ENCODE peak calls at places on chromosome 18, in four cellular contexts. G is AML-193, W is hypothalamus, J is NCI-H748 treated with DMSO at 0.1 percent for 48 hours. Y is an unnamed sample.

GRCh38 chr18:24461996-24462395 is 1.6 kb downstream of the HRH4 start:
- DNase-seq in J (no peak), W (no peak), G (no peak), Y (no peak)

GRCh38 chr18:51614033-51614432 is 416.6 kb upstream of the MEX3C start:
- DNase-seq in W (no peak), J (no peak), G (no peak), Y (no peak)

GRCh38 chr18:29078272-29078671 is 901.3 kb upstream of the CDH2 start:
- DNase-seq in G (no peak), W (no peak), J (no peak), Y (no peak)

GRCh38 chr18:29418136-29418535 is 1241.2 kb upstream of the CDH2 start:
- DNase-seq in J (no peak), W (no peak), G (no peak), Y (no peak)

GRCh38 chr18:10190564-10190963 is 263.9 kb upstream of the APCDD1 start:
- DNase-seq in G (no peak), W (no peak), J (no peak), Y (no peak)

GRCh38 chr18:49228182-49228581 is 232.3 kb downstream of the DYM start:
- DNase-seq in W (no peak), J (no peak), G (peak; percentile 4), Y (no peak)

GRCh38 chr18:61209802-61210201 is 123.4 kb upstream of the CDH20 start:
- DNase-seq in G (no peak), W (no peak), J (no peak), Y (peak; percentile 79)

GRCh38 chr18:12041561-12041960 is 52.1 kb upstream of the ANKRD62 start:
- DNase-seq in W (no peak), J (no peak), G (no peak), Y (no peak)

GRCh38 chr18:41993151-41993550 is 38.1 kb downstream of the PIK3C3 start:
- DNase-seq in G (no peak), J (no peak), W (no peak), Y (no peak)

GRCh38 chr18:45059695-45060094 is 379.0 kb downstream of the SETBP1 start:
- DNase-seq in J (no peak), G (peak; percentile 73), W (no peak), Y (no peak)

GRCh38 chr18:33062834-33063364 is 290.1 kb upstream of the KLHL14 start:
- DNase-seq in W (no peak), G (no peak), J (no peak), Y (no peak)

GRCh38 chr18:10298346-10298745 is 156.1 kb upstream of the APCDD1 start:
- DNase-seq in G (no peak), J (no peak), W (no peak), Y (no peak)

GRCh38 chr18:75005622-75006021 is 203.3 kb downstream of the PTGR3 start:
- DNase-seq in G (no peak), J (no peak), W (no peak), Y (no peak)

GRCh38 chr18:78293940-78294401 is 685.6 kb upstream of the SALL3 start:
- DNase-seq in J (peak; percentile 83), G (no peak), W (no peak), Y (no peak)

GRCh38 chr18:6661692-6662415 is 67.7 kb upstream of the ARHGAP28 start:
- DNase-seq in W (no peak), G (no peak), J (no peak), Y (no peak)

GRCh38 chr18:63518178-63519012 is 23.8 kb upstream of the SERPINB12 start:
- DNase-seq in J (peak; percentile 81), G (peak; percentile 68), W (peak; percentile 4), Y (no peak)

GRCh38 chr18:74654637-74655036 is 57.0 kb downstream of the ZNF407 start:
- DNase-seq in G (peak; percentile 49), J (peak; percentile 50), W (no peak), Y (no peak)

GRCh38 chr18:58213931-58214431 is 170.0 kb downstream of the NEDD4L start:
- DNase-seq in J (no peak), W (no peak), G (no peak), Y (no peak)

GRCh38 chr18:48943333-48943732 is 7.4 kb downstream of the SMAD7 start:
- DNase-seq in W (no peak), G (no peak), J (no peak), Y (peak; percentile 44)

GRCh38 chr18:65527879-65528633 is 222.8 kb upstream of the CDH7 start:
- DNase-seq in G (no peak), W (no peak), J (peak; percentile 25), Y (no peak)

GRCh38 chr18:457533-457932 is 43.0 kb downstream of the COLEC12 start:
- DNase-seq in W (no peak), J (no peak), G (no peak), Y (no peak)